ENCODE peak calls at places on chromosomes 3 and 15, in four cellular contexts. O is CD4-positive, CD25-positive, alpha-beta regulatory T cell; K is IMR-90; H is adrenal gland. M is an unnamed sample.

GRCh38 chr15:73368301-73369072 is at the start of gene HCN4:
- DNase-seq in K (no peak), O (no peak), H (no peak), M (no peak)

GRCh38 chr3:14586611-14587010 is 46.5 kb upstream of the GRIP2 start:
- DNase-seq in K (no peak), H (no peak), O (no peak), M (no peak)

GRCh38 chr3:188664795-188665194 is 507.0 kb upstream of the TPRG1 start:
- DNase-seq in H (no peak), O (peak; percentile 44), K (no peak), M (no peak)

GRCh38 chr3:45087155-45087554 is 59.0 kb downstream of the CDCP1 start:
- DNase-seq in K (peak; percentile 27), O (no peak), H (no peak), M (no peak)

GRCh38 chr15:58243083-58243482 is 104.9 kb downstream of the AQP9 start:
- DNase-seq in H (no peak), O (no peak), K (no peak), M (no peak)

GRCh38 chr15:98397411-98397810 is 250.9 kb upstream of the IGF1R start:
- DNase-seq in K (no peak), O (no peak), H (no peak), M (no peak)

GRCh38 chr3:128787256-128788253 is 61.6 kb downstream of the RAB7A start:
- DNase-seq in H (no peak), K (peak; percentile 53), O (peak; percentile 55), M (no peak)

GRCh38 chr15:73677146-73677607 is 7.0 kb upstream of the CD276 start:
- DNase-seq in O (peak; percentile 52), K (peak; percentile 70), H (peak; percentile 84), M (peak; percentile 69)

GRCh38 chr15:79593119-79593869 is 161.2 kb downstream of the MINAR1 start:
- DNase-seq in H (peak; percentile 6), K (peak; percentile 22), O (no peak), M (peak; percentile 15)

GRCh38 chr3:149581681-149582349 is 76.0 kb downstream of the WWTR1 start:
- DNase-seq in H (peak; percentile 70), K (peak; percentile 89), O (no peak), M (peak; percentile 61)

GRCh38 chr15:78979456-78980320 is 34.8 kb upstream of the CTSH start:
- DNase-seq in K (peak; percentile 81), O (peak; percentile 64), H (peak; percentile 90), M (peak; percentile 69)

GRCh38 chr3:174099724-174100123 is 702.2 kb downstream of the NLGN1 start:
- DNase-seq in H (no peak), O (no peak), K (no peak), M (no peak)

GRCh38 chr3:194871864-194872668 is 186.4 kb downstream of the FAM43A start:
- DNase-seq in K (peak; percentile 74), H (peak; percentile 65), O (no peak), M (no peak)

GRCh38 chr3:83706669-83707068 is 1252.1 kb upstream of the CADM2 start:
- DNase-seq in K (no peak), H (no peak), O (no peak), M (no peak)

GRCh38 chr3:99536555-99537314 is 101.7 kb upstream of the COL8A1 start:
- DNase-seq in O (no peak), H (no peak), K (peak; percentile 23), M (no peak)

GRCh38 chr3:40336101-40336500 is 26.6 kb downstream of the EIF1B start:
- DNase-seq in O (no peak), H (no peak), K (no peak), M (no peak)

GRCh38 chr15:33581032-33581431 is 270.3 kb downstream of the RYR3 start:
- DNase-seq in K (peak; percentile 13), H (peak; percentile 83), O (no peak), M (peak; percentile 40)

GRCh38 chr3:114447950-114448479 is 154.2 kb downstream of the TIGIT start:
- DNase-seq in O (no peak), H (no peak), K (no peak), M (no peak)

GRCh38 chr3:110995461-110996226 is 76.0 kb upstream of the NECTIN3 start:
- DNase-seq in O (no peak), H (no peak), K (peak; percentile 74), M (no peak)

GRCh38 chr3:23821858-23822257 is 16.1 kb downstream of the UBE2E1 start:
- DNase-seq in H (no peak), O (no peak), K (no peak), M (no peak)

GRCh38 chr15:31081568-31082250 is 19.8 kb downstream of the TRPM1 start:
- DNase-seq in K (no peak), O (no peak), H (no peak), M (no peak)

GRCh38 chr3:169390310-169390731 is 273.2 kb downstream of the MECOM start:
- DNase-seq in O (no peak), K (no peak), H (no peak), M (no peak)

GRCh38 chr3:97970131-97970530 is 2.1 kb downstream of the RIOX2 start:
- DNase-seq in H (no peak), O (no peak), K (no peak), M (no peak)

GRCh38 chr3:113555138-113555537 is 22.8 kb downstream of the SIDT1 start:
- DNase-seq in H (no peak), O (no peak), K (no peak), M (no peak)

GRCh38 chr3:9130318-9131110 is 118.9 kb downstream of the SRGAP3 start:
- DNase-seq in H (no peak), O (no peak), K (no peak), M (no peak)

GRCh38 chr15:59266015-59266414 is 59.4 kb downstream of the LDHAL6B start:
- DNase-seq in K (no peak), O (no peak), H (no peak), M (no peak)

GRCh38 chr3:59502806-59503205 is 453.0 kb upstream of the CFAP20DC start:
- DNase-seq in H (no peak), K (peak; percentile 95), O (peak; percentile 40), M (no peak)

GRCh38 chr15:59296181-59296617 is 76.5 kb downstream of the MYO1E start:
- DNase-seq in O (no peak), H (no peak), K (peak; percentile 86), M (no peak)

GRCh38 chr15:56640127-56640526 is 93.2 kb downstream of the ZNF280D start:
- DNase-seq in K (no peak), O (no peak), H (no peak), M (no peak)

GRCh38 chr3:20056727-20057611 is 16.7 kb downstream of the KAT2B start:
- DNase-seq in O (peak; percentile 60), K (peak; percentile 82), H (peak; percentile 51), M (no peak)

GRCh38 chr15:99167201-99167600 is 62.3 kb downstream of the SYNM start:
- DNase-seq in O (no peak), H (no peak), K (no peak), M (no peak)

GRCh38 chr3:100041328-100041749 is 73.0 kb downstream of the FILIP1L start:
- DNase-seq in H (no peak), O (no peak), K (peak; percentile 91), M (no peak)

GRCh38 chr3:10951295-10951926 is 41.1 kb upstream of the SLC6A1 start:
- DNase-seq in O (no peak), K (no peak), H (no peak), M (no peak)

DNA sequence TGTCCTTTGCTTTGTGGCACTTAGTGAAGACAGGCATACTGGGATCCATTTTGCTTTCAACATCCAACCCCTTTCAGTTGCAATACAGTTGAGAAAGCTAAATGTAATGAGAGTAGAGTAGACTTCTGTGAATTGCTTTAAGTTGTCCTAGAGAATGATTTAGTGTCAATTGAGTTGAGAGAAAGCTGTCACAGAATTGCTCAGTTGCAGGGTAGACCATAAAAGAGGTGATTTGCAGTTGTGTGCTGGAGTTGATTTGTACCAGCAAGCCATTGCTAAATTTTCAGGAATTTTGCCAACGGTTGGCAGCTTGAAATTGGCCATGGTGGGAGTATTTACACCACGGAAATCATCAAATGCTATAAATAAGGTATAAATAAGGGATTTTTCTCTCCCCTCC is 2.2 kb downstream of the ABHD5 start:
- DNase-seq in O (no peak), H (no peak), K (no peak), M (no peak)
- H3K4me1 ChIP-seq in O (peaks cover 29% of the 10 kb centered on the region), H (peaks cover 12% of the 10 kb centered on the region), K (peaks cover 8% of the 10 kb centered on the region), M (peaks cover 23% of the 10 kb centered on the region)

DNA sequence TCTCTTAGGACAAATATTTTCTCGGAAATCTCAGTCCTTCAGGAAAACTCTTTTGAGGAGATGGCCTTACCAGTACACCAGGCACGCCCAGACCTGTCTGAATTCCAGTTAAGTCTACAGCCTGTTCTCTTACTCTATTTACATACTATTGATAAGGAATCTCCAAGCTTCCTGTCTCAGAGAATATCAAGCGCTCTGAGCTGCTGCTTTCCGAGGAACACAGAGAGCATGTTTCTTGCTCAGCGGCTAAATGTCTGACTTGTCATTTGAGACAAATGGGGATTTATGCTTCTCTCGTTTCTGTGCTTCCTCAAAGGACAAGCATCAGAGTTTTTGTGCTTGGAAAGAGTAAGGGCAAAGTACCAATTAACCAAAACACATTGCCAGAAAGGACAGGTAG is 112.4 kb upstream of the CCDC54 start:
- DNase-seq in H (no peak), O (no peak), K (no peak), M (no peak)
- H3K27ac ChIP-seq in H (no peak overlapping the region), O (no peak overlapping the region), K (no peak overlapping the region), M (no peak overlapping the region)

DNA sequence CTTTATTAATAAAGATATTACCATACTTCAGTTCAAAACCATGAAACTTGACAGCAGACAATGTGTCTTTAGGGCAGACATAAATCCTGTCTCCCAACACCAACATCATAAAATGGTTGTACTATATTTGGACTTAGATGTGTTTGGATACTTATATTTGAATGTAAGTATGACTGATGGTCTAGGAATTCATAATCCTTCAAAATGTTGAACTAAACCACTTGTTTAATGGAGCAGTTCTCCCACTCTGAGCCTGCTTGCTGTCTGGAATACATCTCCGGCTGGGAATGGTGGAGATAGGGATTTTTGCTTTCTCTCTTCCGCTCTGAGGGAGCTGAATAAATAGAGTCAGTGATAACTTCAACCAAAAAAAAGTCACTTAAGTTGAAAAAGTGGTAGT is 10.6 kb downstream of the FBN1 start:
- DNase-seq in H (no peak), O (no peak), K (peak; percentile 76), M (no peak)
- H3K4me1 ChIP-seq in H (no peaks in the 10 kb centered on the region), O (no peaks in the 10 kb centered on the region), K (peaks cover 29% of the 10 kb centered on the region), M (peaks cover 2% of the 10 kb centered on the region)

GRCh38 chr15:87736921-87737389 is 519.6 kb downstream of the NTRK3 start:
- DNase-seq in K (peak; percentile 22), O (peak; percentile 50), H (no peak), M (no peak)

GRCh38 chr15:87743557-87743956 is 513.0 kb downstream of the NTRK3 start:
- DNase-seq in K (peak; percentile 49), H (no peak), O (no peak), M (no peak)

GRCh38 chr15:87739866-87740265 is 516.7 kb downstream of the NTRK3 start:
- DNase-seq in H (no peak), K (peak; percentile 27), O (no peak), M (no peak)

GRCh38 chr15:87741350-87741749 is 515.2 kb downstream of the NTRK3 start:
- DNase-seq in H (no peak), K (no peak), O (no peak), M (no peak)

DNA sequence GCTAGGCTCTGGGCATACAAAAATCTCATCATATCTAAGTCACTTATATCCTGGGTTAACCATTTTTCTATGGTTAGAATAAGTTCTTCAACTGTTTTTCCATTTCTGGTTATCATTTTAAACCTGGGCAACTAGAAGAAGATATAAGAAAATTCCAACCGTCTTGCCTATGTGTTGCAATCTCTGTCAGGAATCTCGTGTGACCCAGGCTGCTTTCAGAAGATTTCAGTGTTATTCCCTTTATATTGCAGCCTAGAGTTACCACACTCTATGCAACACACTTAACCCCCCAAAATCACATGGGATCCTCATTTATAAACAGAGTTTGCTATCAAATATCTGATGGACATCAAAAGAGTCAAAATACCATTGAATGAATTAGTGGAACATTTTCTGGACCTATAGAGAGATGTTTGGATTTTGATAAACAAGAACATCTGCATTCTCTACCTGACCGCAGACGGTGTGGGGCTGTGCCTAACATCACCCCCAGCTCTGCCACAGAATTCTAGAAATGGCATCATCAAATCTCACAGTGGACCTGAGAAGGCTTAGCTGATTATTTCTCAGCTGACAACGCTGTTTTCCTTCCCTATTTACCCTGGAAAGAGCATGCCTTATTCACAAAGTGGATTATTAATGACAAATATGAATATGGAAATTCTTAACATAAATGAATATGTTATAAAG is 515.7 kb downstream of the NTRK3 start:
- DNase-seq in K (no peak), H (no peak), O (no peak), M (no peak)
- H3K27ac ChIP-seq in K (no peak overlapping the region), H (no peak overlapping the region), O (no peak overlapping the region), M (no peak overlapping the region)

M was measured in lung.